ENCODE peak calls at places on chromosome 15, in nine cellular contexts. T is stimulated activated CD8-positive, alpha-beta memory T cell treated with anti-CD3 and anti-CD28 coated beads, Interleukin-2, amount 100 ng/mL, for 1 hour; L is ELF-1; J is kidney glomerular epithelial cell; F is OCI-M1; Q is glutamatergic neuron; A is activated CD8-positive, alpha-beta memory T cell treated with anti-CD3 and anti-CD28 coated beads for 48 hours; P is globus pallidus; O is CD4-positive, alpha-beta T cell. U is an unnamed sample.

GRCh38 chr15:74829991-74830390 is 3.6 kb downstream of the CPLX3 start:
- DNase-seq in T (no peak), L (no peak), J (no peak), F (no peak), Q (no peak), A (no peak), P (no peak), O (no peak), U (no peak)

GRCh38 chr15:33621156-33621555 is 310.4 kb downstream of the RYR3 start:
- DNase-seq in T (no peak), L (no peak), J (no peak), F (no peak), Q (no peak), A (no peak), P (no peak), O (no peak), U (no peak)

GRCh38 chr15:86445750-86446149 is 366.1 kb downstream of the AGBL1 start:
- DNase-seq in T (no peak), L (no peak), J (no peak), F (no peak), Q (no peak), A (no peak), P (no peak), O (no peak), U (no peak)

GRCh38 chr15:70376031-70376928 is 278.6 kb upstream of the TLE3 start:
- DNase-seq in T (no peak), L (peak), J (no peak), F (no peak), Q (no peak), A (no peak), P (no peak), O (no peak), U (no peak)

GRCh38 chr15:84800365-84800806 is 16.8 kb upstream of the ALPK3 start:
- DNase-seq in T (no peak), L (no peak), J (no peak), F (no peak), Q (no peak), A (no peak), P (no peak), O (no peak), U (no peak)

GRCh38 chr15:52164631-52165265 is 26.4 kb downstream of the GNB5 start:
- DNase-seq in T (no peak), L (no peak), J (no peak), F (peak), Q (no peak), A (no peak), P (no peak), O (no peak), U (no peak)

GRCh38 chr15:47718474-47719440 is 1.5 kb downstream of the SEMA6D start:
- DNase-seq in T (no peak), L (peak), J (peak), F (no peak), Q (peak), A (no peak), P (peak), O (no peak), U (no peak)

GRCh38 chr15:98863983-98864382 is 143.6 kb downstream of the PGPEP1L start:
- DNase-seq in T (no peak), L (no peak), J (no peak), F (no peak), Q (no peak), A (no peak), P (no peak), O (no peak), U (no peak)

GRCh38 chr15:86162676-86163075 is 83.0 kb downstream of the AGBL1 start:
- DNase-seq in T (no peak), L (no peak), J (no peak), F (no peak), Q (no peak), A (no peak), P (no peak), O (no peak), U (no peak)

GRCh38 chr15:74845581-74845980 is 2.6 kb upstream of the ULK3 start:
- DNase-seq in T (no peak), L (no peak), J (no peak), F (no peak), Q (no peak), A (no peak), P (no peak), O (no peak), U (peak)

U was measured in Jurkat, Clone E6-1.